ENCODE peak calls at places on chromosomes 11 and 22, in seven cellular contexts. L is GM23248, M is neural progenitor cell, A is A673, P is astrocyte, V is HCT116, H is PC-3. O is an unnamed sample.
A peak's percentile ranks its signal among the peaks of the same experiment; 100 is the strongest.

GRCh38 chr11:65932558-65932919 is 12.7 kb upstream of the TSGA10IP start:
- DNase-seq in A (peak; percentile 75), M (peak; percentile 57), V (no peak), P (no peak), L (peak; percentile 65), H (peak; percentile 42), O (no peak)

GRCh38 chr11:44760917-44761545 is 34.3 kb downstream of the TSPAN18 start:
- DNase-seq in H (peak; percentile 60), A (peak; percentile 93), P (peak; percentile 91), L (peak; percentile 97), V (peak; percentile 44), M (peak; percentile 94), O (peak; percentile 66)

GRCh38 chr11:44596541-44597276 is 31.2 kb downstream of the CD82 start:
- DNase-seq in M (no peak), L (peak; percentile 28), A (no peak), H (no peak), V (no peak), P (peak; percentile 32), O (peak; percentile 28)

GRCh38 chr11:122285021-122285420 is 169.0 kb upstream of the BLID start:
- DNase-seq in M (no peak), V (no peak), P (no peak), L (no peak), A (no peak), H (no peak), O (no peak)

GRCh38 chr11:73521621-73522020 is 76.3 kb downstream of the FAM168A start:
- DNase-seq in M (no peak), A (peak; percentile 95), H (peak; percentile 75), L (peak; percentile 63), V (peak; percentile 68), P (peak; percentile 50), O (peak; percentile 29)

GRCh38 chr11:30244255-30244654 is 13.4 kb downstream of the FSHB start:
- DNase-seq in L (peak; percentile 48), P (peak; percentile 81), H (peak; percentile 37), V (peak; percentile 29), M (no peak), A (peak; percentile 30), O (peak; percentile 72)

GRCh38 chr22:19109198-19110063 is 12.8 kb downstream of the DGCR2 start:
- DNase-seq in A (peak; percentile 30), M (no peak), V (no peak), L (peak; percentile 65), P (peak; percentile 33), H (no peak), O (peak; percentile 88)

GRCh38 chr11:92489831-92490399 is 265.3 kb downstream of the FAT3 start:
- DNase-seq in A (no peak), L (no peak), P (no peak), H (no peak), V (no peak), M (no peak), O (no peak)

GRCh38 chr11:34972892-34973291 is 56.5 kb downstream of the PDHX start:
- DNase-seq in P (peak; percentile 72), H (no peak), M (no peak), A (no peak), L (peak; percentile 46), V (no peak), O (no peak)

GRCh38 chr11:134068829-134069425 is at the start of gene JAM3:
- DNase-seq in A (peak; percentile 95), H (peak; percentile 44), L (peak; percentile 99), M (peak; percentile 99), P (peak; percentile 85), V (no peak), O (peak; percentile 72)

GRCh38 chr11:32446227-32446626 is 10.9 kb upstream of the WT1 start:
- DNase-seq in L (no peak), A (no peak), M (no peak), P (no peak), V (no peak), H (no peak), O (no peak)

GRCh38 chr22:41933411-41934177 is 7.0 kb upstream of the TNFRSF13C start:
- DNase-seq in V (no peak), A (no peak), M (no peak), P (no peak), L (no peak), H (no peak), O (no peak)

GRCh38 chr11:59216654-59217640 is 4.2 kb upstream of the MPEG1 start:
- DNase-seq in H (peak; percentile 85), M (no peak), A (no peak), V (no peak), L (peak; percentile 71), P (no peak), O (peak; percentile 77)

GRCh38 chr11:3959015-3959917 is 103.8 kb downstream of the STIM1 start:
- DNase-seq in P (peak; percentile 70), L (peak; percentile 89), M (peak; percentile 21), A (peak; percentile 40), V (no peak), H (peak; percentile 60), O (peak; percentile 79)

GRCh38 chr11:46348986-46349401 is 1.7 kb downstream of the DGKZ start:
- DNase-seq in P (no peak), M (no peak), L (no peak), A (no peak), V (no peak), H (no peak), O (no peak)

GRCh38 chr11:4191031-4191571 is 96.5 kb downstream of the RRM1 start:
- DNase-seq in V (no peak), H (no peak), L (no peak), P (no peak), A (no peak), M (no peak), O (no peak)

GRCh38 chr11:38019072-38019775 is 1421.2 kb upstream of the RAG2 start:
- DNase-seq in A (peak; percentile 23), P (peak; percentile 10), V (no peak), M (peak; percentile 4), L (no peak), H (peak; percentile 87), O (peak; percentile 95)

GRCh38 chr11:23539556-23539955 is 679.3 kb upstream of the CCDC179 start:
- DNase-seq in L (peak; percentile 1), A (no peak), V (no peak), M (no peak), H (no peak), P (peak; percentile 47), O (no peak)

GRCh38 chr11:77201991-77202841 is 74.2 kb downstream of the MYO7A start:
- DNase-seq in H (no peak), L (no peak), P (no peak), V (no peak), M (no peak), A (no peak), O (no peak)

GRCh38 chr11:16933756-16934603 is 80.2 kb downstream of the PLEKHA7 start:
- DNase-seq in A (no peak), V (no peak), M (no peak), H (no peak), L (no peak), P (peak; percentile 28), O (no peak)

GRCh38 chr11:35618497-35619029 is 303 bp downstream of the FJX1 start:
- DNase-seq in V (no peak), A (no peak), M (peak; percentile 72), H (peak; percentile 34), P (peak; percentile 27), L (peak; percentile 84), O (peak; percentile 61)

GRCh38 chr11:77710358-77710757 is 72.8 kb upstream of the CLNS1A start:
- DNase-seq in A (no peak), M (no peak), H (peak; percentile 64), V (no peak), P (peak; percentile 49), L (peak; percentile 33), O (peak; percentile 25)

GRCh38 chr11:84144531-84144930 is 858.4 kb upstream of the CCDC90B start:
- DNase-seq in M (no peak), A (no peak), H (no peak), V (no peak), P (no peak), L (no peak), O (no peak)

GRCh38 chr11:62487698-62488551 is 58.7 kb downstream of the AHNAK start:
- DNase-seq in V (no peak), A (no peak), L (no peak), M (no peak), P (no peak), H (no peak), O (no peak)
- H3K4me1 ChIP-seq in V (no peaks in the 10 kb centered on the region), A (no peaks in the 10 kb centered on the region), L (peaks cover 7% of the 10 kb centered on the region), M (no peaks in the 10 kb centered on the region), P (peaks cover 3% of the 10 kb centered on the region), H (no peaks in the 10 kb centered on the region), O (no peaks in the 10 kb centered on the region)

DNA sequence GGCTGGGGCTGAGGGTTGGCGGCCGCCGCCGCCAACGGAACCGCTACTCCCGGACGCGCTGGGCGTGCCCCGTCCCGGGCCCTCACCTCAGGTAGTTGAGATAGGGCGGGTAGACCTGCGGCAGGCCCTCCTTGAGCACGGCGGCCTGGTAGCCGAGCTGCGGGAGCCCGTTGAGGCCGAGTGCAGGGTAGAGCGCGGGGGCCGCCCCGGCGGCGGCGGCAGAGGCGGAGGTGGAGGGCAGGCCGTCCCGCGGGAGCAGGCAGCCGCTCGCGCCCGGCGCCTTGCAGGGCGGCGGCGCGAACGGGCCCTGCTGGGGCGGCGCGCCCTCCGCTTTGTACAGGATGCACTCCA is 2.3 kb downstream of the PGR start:
- DNase-seq in V (no peak), A (peak; percentile 7), P (no peak), M (peak; percentile 64), L (peak; percentile 29), H (no peak), O (peak; percentile 13)
- TF ChIP-seq EZH2 in V (no peak), A (peak; percentile 23), P (no peak), M (peak; percentile 77), L (no peak), H (no peak), O (peak; percentile 33)

DNA sequence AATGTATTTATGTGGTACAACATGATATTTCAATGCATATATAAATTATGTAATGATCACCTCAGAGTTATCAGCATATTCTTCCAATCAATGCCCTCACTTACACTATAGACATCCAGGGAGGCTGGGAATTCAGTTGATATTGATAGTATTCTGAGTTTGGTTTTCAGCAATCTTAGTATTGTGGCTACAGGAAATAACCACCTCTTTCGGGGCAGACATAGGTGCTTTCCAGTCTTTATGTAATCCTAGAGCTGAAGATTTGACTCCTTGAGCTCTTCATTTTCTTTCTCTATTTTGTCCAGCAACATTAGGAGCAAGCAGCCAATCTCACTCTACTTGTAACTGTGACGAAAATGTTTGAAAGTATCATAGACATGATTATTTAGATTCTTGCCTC is 712.7 kb upstream of the KIRREL3 start:
- DNase-seq in M (no peak), H (no peak), V (no peak), P (no peak), A (no peak), L (no peak), O (no peak)
- H3K4me1 ChIP-seq in M (no peaks in the 10 kb centered on the region), H (no peaks in the 10 kb centered on the region), V (no peaks in the 10 kb centered on the region), P (no peaks in the 10 kb centered on the region), A (no peaks in the 10 kb centered on the region), L (no peaks in the 10 kb centered on the region), O (no peaks in the 10 kb centered on the region)

GRCh38 chr11:64031001-64031400 is 4.7 kb upstream of the FLRT1 start:
- DNase-seq in P (no peak), A (no peak), M (no peak), V (no peak), H (no peak), L (no peak), O (no peak)
- TF ChIP-seq EZH2 in P (no peak), A (no peak), M (no peak), V (no peak), H (no peak), L (no peak), O (no peak)

O was measured in mammary epithelial cell.